ENCODE peak calls at places on chromosomes 7 and 10, in six cellular contexts. K, R, X, O, Y and J are unnamed samples.

GRCh38 chr7:50333266-50333665 is 28.8 kb downstream of the IKZF1 start:
- DNase-seq in K (no peak), R (no peak), X (no peak), O (no peak), Y (no peak), J (no peak)

GRCh38 chr10:42998481-42999384 is 78.1 kb upstream of the RET start:
- DNase-seq in K (no peak), R (no peak), X (peak; percentile 52), O (no peak), Y (no peak), J (no peak)

GRCh38 chr10:104339469-104340098 is 1.3 kb upstream of the ITPRIP start:
- DNase-seq in K (peak; percentile 75), R (peak; percentile 80), X (peak; percentile 87), O (no peak), Y (no peak), J (peak; percentile 45)

GRCh38 chr7:29843738-29844137 is 37.4 kb downstream of the WIPF3 start:
- DNase-seq in K (no peak), R (peak; percentile 32), X (no peak), O (no peak), Y (no peak), J (no peak)

GRCh38 chr7:149723082-149723767 is 50.2 kb downstream of the ZNF467 start:
- DNase-seq in K (no peak), R (no peak), X (peak; percentile 57), O (no peak), Y (no peak), J (no peak)

GRCh38 chr7:54705436-54705835 is 53.6 kb downstream of the SEC61G start:
- DNase-seq in K (no peak), R (no peak), X (no peak), O (no peak), Y (peak; percentile 51), J (no peak)

GRCh38 chr10:17883621-17884020 is 68.1 kb upstream of the SLC39A12 start:
- DNase-seq in K (no peak), R (no peak), X (no peak), O (no peak), Y (no peak), J (no peak)

GRCh38 chr10:69372126-69372980 is 44.4 kb downstream of the TACR2 start:
- DNase-seq in K (no peak), R (no peak), X (no peak), O (no peak), Y (no peak), J (no peak)

GRCh38 chr7:138015096-138015495 is 13.2 kb upstream of the CREB3L2 start:
- DNase-seq in K (no peak), R (no peak), X (no peak), O (no peak), Y (no peak), J (no peak)

GRCh38 chr7:55552320-55553086 is 19.8 kb downstream of the VOPP1 start:
- DNase-seq in K (peak; percentile 49), R (peak; percentile 33), X (no peak), O (no peak), Y (no peak), J (peak; percentile 66)

GRCh38 chr10:62779487-62780248 is 24.9 kb upstream of the ADO start:
- DNase-seq in K (no peak), R (peak; percentile 32), X (no peak), O (no peak), Y (no peak), J (no peak)

GRCh38 chr7:123961731-123962130 is 36.7 kb downstream of the SPAM1 start:
- DNase-seq in K (no peak), R (no peak), X (no peak), O (no peak), Y (no peak), J (no peak)

GRCh38 chr10:99460070-99460469 is 29.6 kb upstream of the GOT1 start:
- DNase-seq in K (no peak), R (no peak), X (no peak), O (no peak), Y (no peak), J (no peak)

GRCh38 chr7:130292682-130293257 is at the start of gene CPA4:
- DNase-seq in K (no peak), R (no peak), X (no peak), O (no peak), Y (peak; percentile 58), J (peak; percentile 8)

GRCh38 chr7:105661625-105662024 is 80.3 kb upstream of the EFCAB10 start:
- DNase-seq in K (no peak), R (no peak), X (no peak), O (no peak), Y (no peak), J (no peak)

GRCh38 chr10:98486421-98486820 is 39.7 kb upstream of the HPS1 start:
- DNase-seq in K (no peak), R (no peak), X (no peak), O (no peak), Y (no peak), J (peak; percentile 15)

GRCh38 chr10:130423455-130424305 is 287.5 kb downstream of the GLRX3 start:
- DNase-seq in K (no peak), R (no peak), X (no peak), O (no peak), Y (no peak), J (no peak)

GRCh38 chr10:129765664-129766550 is 198.2 kb downstream of the EBF3 start:
- DNase-seq in K (no peak), R (no peak), X (peak; percentile 50), O (no peak), Y (no peak), J (no peak)

GRCh38 chr10:6121144-6121543 is 32.3 kb downstream of the RBM17 start:
- DNase-seq in K (no peak), R (no peak), X (no peak), O (no peak), Y (no peak), J (no peak)

GRCh38 chr7:105489409-105489808 is 32.7 kb downstream of the PUS7 start:
- DNase-seq in K (no peak), R (no peak), X (no peak), O (no peak), Y (no peak), J (no peak)

GRCh38 chr10:35212856-35213255 is 86.2 kb downstream of the CREM start:
- DNase-seq in K (no peak), R (peak; percentile 14), X (peak; percentile 74), O (no peak), Y (no peak), J (no peak)

GRCh38 chr10:104253106-104253505 is 1.6 kb upstream of the GSTO1 start:
- DNase-seq in K (no peak), R (no peak), X (no peak), O (peak; percentile 29), Y (no peak), J (no peak)

GRCh38 chr10:131065673-131066331 is 245.7 kb downstream of the TCERG1L start:
- DNase-seq in K (no peak), R (no peak), X (no peak), O (no peak), Y (no peak), J (peak; percentile 23)

GRCh38 chr10:107915277-107915634 is 750.8 kb upstream of the SORCS1 start:
- DNase-seq in K (no peak), R (peak; percentile 17), X (no peak), O (no peak), Y (no peak), J (no peak)

GRCh38 chr7:150945853-150946825 is 32.0 kb downstream of the KCNH2 start:
- DNase-seq in K (no peak), R (peak; percentile 63), X (peak; percentile 95), O (no peak), Y (no peak), J (no peak)

GRCh38 chr7:150942591-150943452 is 35.3 kb downstream of the KCNH2 start:
- DNase-seq in K (no peak), R (no peak), X (peak; percentile 52), O (no peak), Y (no peak), J (no peak)

GRCh38 chr7:150945171-150945852 is 32.8 kb downstream of the KCNH2 start:
- DNase-seq in K (no peak), R (no peak), X (peak; percentile 64), O (no peak), Y (no peak), J (no peak)

GRCh38 chr7:150943453-150943814 is 34.7 kb downstream of the KCNH2 start:
- DNase-seq in K (no peak), R (no peak), X (peak; percentile 46), O (no peak), Y (no peak), J (no peak)

DNA sequence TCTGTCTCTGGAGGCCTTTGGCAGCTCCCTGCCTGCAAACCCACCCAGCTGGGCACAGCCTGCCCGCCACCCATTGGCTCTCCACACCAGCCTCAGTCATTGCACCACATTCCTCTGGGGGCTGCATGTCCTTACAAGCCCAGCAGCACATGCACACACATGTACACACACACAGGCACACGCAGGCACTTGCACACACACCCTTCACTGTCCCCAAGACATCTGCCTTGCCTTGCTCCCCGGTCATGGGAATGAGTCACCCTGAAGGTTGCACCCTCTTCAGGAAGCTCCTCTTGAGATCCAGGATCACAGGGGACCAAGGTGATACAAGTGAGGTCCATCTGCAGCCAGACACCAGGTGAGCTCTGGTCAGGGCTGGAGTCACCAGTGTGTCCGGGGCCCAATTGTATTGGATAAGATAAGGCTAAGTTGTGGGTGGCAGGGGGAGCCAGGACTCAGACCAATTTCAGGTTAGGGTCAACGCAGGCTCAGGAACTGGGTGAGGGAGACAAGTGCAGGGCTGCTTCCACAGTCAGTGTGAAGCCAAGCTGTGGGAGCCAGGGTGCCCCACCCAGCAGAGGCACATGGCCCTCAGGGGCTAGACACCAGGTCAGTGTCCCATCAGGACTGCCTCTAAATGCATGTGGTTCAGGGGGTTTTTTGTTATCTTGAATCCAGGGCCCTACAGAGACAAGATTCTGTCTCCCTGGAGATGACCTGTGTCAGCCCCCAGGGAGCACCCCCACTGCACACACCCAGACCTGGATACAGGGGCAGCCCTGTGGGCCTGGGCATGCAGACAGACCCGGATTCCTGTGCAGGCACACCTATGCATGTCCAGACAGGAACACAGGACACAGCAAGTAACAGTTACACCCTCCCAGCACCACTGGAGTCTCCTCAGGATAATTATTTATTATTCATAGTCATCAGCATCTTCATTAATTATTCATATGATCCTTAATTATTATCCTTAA is 33.8 kb downstream of the KCNH2 start:
- DNase-seq in K (no peak), R (no peak), X (peak; percentile 57), O (no peak), Y (no peak), J (no peak)
- TF ChIP-seq POLR2A in K (no peak), R (no peak), X (no peak), O (peak; percentile 72), Y (no peak), J (no peak)

GRCh38 chr10:3169738-3170137 is 2.8 kb downstream of the PITRM1 start:
- DNase-seq in K (no peak), R (no peak), X (no peak), O (no peak), Y (no peak), J (no peak)
- H3K27ac ChIP-seq in K (no peak overlapping the region), R (no peak overlapping the region), X (no peak overlapping the region), O (no peak overlapping the region), Y (no peak overlapping the region), J (no peak overlapping the region)

DNA sequence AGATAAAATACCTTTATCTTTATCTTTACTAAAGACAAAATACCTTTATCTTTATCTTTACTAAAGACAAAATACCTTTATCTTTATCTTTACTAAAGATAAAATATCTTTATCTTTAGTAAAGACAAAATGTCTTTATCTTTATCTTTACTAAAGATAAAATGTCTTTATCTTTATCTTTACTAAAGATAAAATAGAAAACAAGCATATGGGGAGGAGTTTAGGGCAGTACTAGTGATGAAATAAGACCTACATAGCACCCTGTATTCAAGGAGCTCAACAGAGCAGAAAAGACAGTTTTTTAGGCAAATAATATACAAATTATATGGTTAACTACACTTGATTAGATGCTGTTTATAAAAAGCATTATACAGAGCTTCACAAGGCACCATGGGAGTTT is 19.3 kb downstream of the ANKRD22 start:
- DNase-seq in K (no peak), R (no peak), X (no peak), O (no peak), Y (no peak), J (no peak)
- TF ChIP-seq POLR2A in K (no peak), R (no peak), X (no peak), O (no peak), Y (no peak), J (no peak)

GRCh38 chr7:155815332-155816191 is 3.3 kb upstream of the SHH start:
- DNase-seq in K (peak; percentile 64), R (peak; percentile 76), X (no peak), O (peak; percentile 85), Y (peak; percentile 81), J (no peak)
- H3K27ac ChIP-seq in K (no peak overlapping the region), R (no peak overlapping the region), X (no peak overlapping the region), O (no peak overlapping the region), Y (peak overlapping the region; percentile 88), J (no peak overlapping the region)